ENCODE peak calls at places on chromosome 3, in five cellular contexts. One of them, this sample, is unnamed. For H3K9me3, the result is how much of the 10 kb centered on the place peaks cover.

GRCh38 chr3:105613120-105613519 is 246.4 kb downstream of the ALCAM start:
- DNase-seq in psoas muscle: no peak
- DNase-seq in esophagus squamous epithelium: no peak
- DNase-seq in vagina: no peak
- DNase-seq in heart right ventricle: no peak
- DNase-seq in this sample: no peak

GRCh38 chr3:140499114-140499757 is 178.6 kb upstream of the TRIM42 start:
- DNase-seq in psoas muscle: no peak
- DNase-seq in vagina: no peak
- DNase-seq in esophagus squamous epithelium: no peak
- DNase-seq in heart right ventricle: no peak
- DNase-seq in this sample: peak

GRCh38 chr3:64278631-64279030 is 53.4 kb upstream of the PRICKLE2 start:
- DNase-seq in vagina: no peak
- DNase-seq in psoas muscle: no peak
- DNase-seq in heart right ventricle: no peak
- DNase-seq in esophagus squamous epithelium: no peak
- DNase-seq in this sample: peak

GRCh38 chr3:146256851-146257486 is 6.1 kb upstream of the PLSCR4 start:
- DNase-seq in vagina: no peak
- DNase-seq in heart right ventricle: no peak
- DNase-seq in esophagus squamous epithelium: no peak
- DNase-seq in psoas muscle: no peak
- DNase-seq in this sample: peak

GRCh38 chr3:184981071-184981470 is 169.1 kb downstream of the VPS8 start:
- DNase-seq in heart right ventricle: no peak
- DNase-seq in vagina: no peak
- DNase-seq in esophagus squamous epithelium: no peak
- DNase-seq in psoas muscle: peak
- DNase-seq in this sample: no peak

GRCh38 chr3:85697156-85697555 is 738.4 kb downstream of the CADM2 start:
- DNase-seq in psoas muscle: no peak
- DNase-seq in heart right ventricle: no peak
- DNase-seq in vagina: no peak
- DNase-seq in esophagus squamous epithelium: no peak
- DNase-seq in this sample: no peak

GRCh38 chr3:156750191-156750873 is 75.8 kb upstream of the LEKR1 start:
- DNase-seq in vagina: no peak
- DNase-seq in esophagus squamous epithelium: no peak
- DNase-seq in heart right ventricle: no peak
- DNase-seq in psoas muscle: no peak
- DNase-seq in this sample: no peak

GRCh38 chr3:49199900-49200281 is 28.5 kb downstream of the KLHDC8B start:
- DNase-seq in esophagus squamous epithelium: no peak
- DNase-seq in heart right ventricle: no peak
- DNase-seq in vagina: no peak
- DNase-seq in psoas muscle: no peak
- DNase-seq in this sample: no peak

GRCh38 chr3:70805044-70805732 is 492.8 kb upstream of the MDFIC2 start:
- DNase-seq in esophagus squamous epithelium: no peak
- DNase-seq in psoas muscle: no peak
- DNase-seq in heart right ventricle: no peak
- DNase-seq in vagina: no peak
- DNase-seq in this sample: peak

GRCh38 chr3:160400631-160401150 is 1.2 kb downstream of the SMC4 start:
- DNase-seq in heart right ventricle: peak
- DNase-seq in psoas muscle: no peak
- DNase-seq in esophagus squamous epithelium: no peak
- DNase-seq in vagina: no peak
- DNase-seq in this sample: peak

GRCh38 chr3:23966308-23966707 is 21.2 kb downstream of the NR1D2 start:
- DNase-seq in heart right ventricle: no peak
- DNase-seq in vagina: no peak
- DNase-seq in esophagus squamous epithelium: no peak
- DNase-seq in psoas muscle: no peak
- DNase-seq in this sample: no peak

GRCh38 chr3:58581328-58582091 is 4.3 kb upstream of the FAM107A start:
- DNase-seq in psoas muscle: no peak
- DNase-seq in esophagus squamous epithelium: no peak
- DNase-seq in vagina: no peak
- DNase-seq in heart right ventricle: no peak
- DNase-seq in this sample: no peak

GRCh38 chr3:112307557-112307956 is 13.5 kb upstream of the SLC9C1 start:
- DNase-seq in vagina: no peak
- DNase-seq in heart right ventricle: no peak
- DNase-seq in esophagus squamous epithelium: no peak
- DNase-seq in psoas muscle: no peak
- DNase-seq in this sample: no peak

GRCh38 chr3:117118604-117119003 is 409.0 kb downstream of the TUSC7 start:
- DNase-seq in vagina: no peak
- DNase-seq in esophagus squamous epithelium: no peak
- DNase-seq in psoas muscle: no peak
- DNase-seq in heart right ventricle: no peak
- DNase-seq in this sample: no peak

GRCh38 chr3:192366916-192367315 is 360.4 kb downstream of the FGF12 start:
- DNase-seq in psoas muscle: no peak
- DNase-seq in esophagus squamous epithelium: no peak
- DNase-seq in heart right ventricle: no peak
- DNase-seq in vagina: no peak
- DNase-seq in this sample: no peak

GRCh38 chr3:124772081-124772831 is 42.0 kb downstream of the UMPS start:
- DNase-seq in psoas muscle: no peak
- DNase-seq in vagina: no peak
- DNase-seq in esophagus squamous epithelium: no peak
- DNase-seq in heart right ventricle: peak
- DNase-seq in this sample: no peak

GRCh38 chr3:9101286-9101685 is 138.0 kb upstream of the RAD18 start:
- DNase-seq in heart right ventricle: no peak
- DNase-seq in vagina: no peak
- DNase-seq in esophagus squamous epithelium: no peak
- DNase-seq in psoas muscle: no peak
- DNase-seq in this sample: no peak

GRCh38 chr3:133824961-133825485 is 19.4 kb downstream of the SRPRB start:
- DNase-seq in heart right ventricle: no peak
- DNase-seq in vagina: no peak
- DNase-seq in esophagus squamous epithelium: no peak
- DNase-seq in psoas muscle: no peak
- DNase-seq in this sample: no peak

GRCh38 chr3:141306922-141307321 is 61.4 kb upstream of the ZBTB38 start:
- DNase-seq in heart right ventricle: no peak
- DNase-seq in vagina: no peak
- DNase-seq in psoas muscle: no peak
- DNase-seq in esophagus squamous epithelium: no peak
- DNase-seq in this sample: peak

GRCh38 chr3:23961064-23961463 is 16.0 kb downstream of the NR1D2 start:
- DNase-seq in psoas muscle: no peak
- DNase-seq in heart right ventricle: no peak
- DNase-seq in esophagus squamous epithelium: no peak
- DNase-seq in vagina: no peak
- DNase-seq in this sample: no peak

GRCh38 chr3:169232863-169233262 is 430.6 kb downstream of the MECOM start:
- DNase-seq in esophagus squamous epithelium: no peak
- DNase-seq in heart right ventricle: no peak
- DNase-seq in vagina: no peak
- DNase-seq in psoas muscle: no peak
- DNase-seq in this sample: no peak

GRCh38 chr3:56122911-56123310 is 345.4 kb downstream of the ERC2 start:
- DNase-seq in esophagus squamous epithelium: no peak
- DNase-seq in psoas muscle: no peak
- DNase-seq in heart right ventricle: no peak
- DNase-seq in vagina: no peak
- DNase-seq in this sample: no peak

GRCh38 chr3:45657853-45658252 is 31.3 kb upstream of the SACM1L start:
- DNase-seq in esophagus squamous epithelium: no peak
- DNase-seq in psoas muscle: no peak
- DNase-seq in vagina: no peak
- DNase-seq in heart right ventricle: no peak
- DNase-seq in this sample: no peak

GRCh38 chr3:160129459-160130061 is 95.7 kb upstream of the C3orf80 start:
- DNase-seq in esophagus squamous epithelium: no peak
- DNase-seq in heart right ventricle: peak
- DNase-seq in vagina: no peak
- DNase-seq in psoas muscle: no peak
- DNase-seq in this sample: peak

GRCh38 chr3:133941390-133941789 is 45.7 kb upstream of the RAB6B start:
- DNase-seq in psoas muscle: no peak
- DNase-seq in vagina: peak
- DNase-seq in esophagus squamous epithelium: no peak
- DNase-seq in heart right ventricle: no peak
- DNase-seq in this sample: no peak

GRCh38 chr3:133487920-133488540 is 85.5 kb upstream of the CDV3 start:
- DNase-seq in vagina: no peak
- DNase-seq in psoas muscle: no peak
- DNase-seq in heart right ventricle: peak
- DNase-seq in esophagus squamous epithelium: no peak
- DNase-seq in this sample: peak

GRCh38 chr3:10194328-10195071 is 29.8 kb downstream of the IRAK2 start:
- DNase-seq in heart right ventricle: peak
- DNase-seq in vagina: no peak
- DNase-seq in psoas muscle: peak
- DNase-seq in esophagus squamous epithelium: no peak
- DNase-seq in this sample: no peak

GRCh38 chr3:107661447-107662108 is 138.8 kb downstream of the BBX start:
- DNase-seq in heart right ventricle: no peak
- DNase-seq in esophagus squamous epithelium: no peak
- DNase-seq in vagina: no peak
- DNase-seq in psoas muscle: no peak
- DNase-seq in this sample: no peak

GRCh38 chr3:113297281-113297680 is 85.9 kb downstream of the BOC start:
- DNase-seq in vagina: no peak
- DNase-seq in heart right ventricle: no peak
- DNase-seq in esophagus squamous epithelium: no peak
- DNase-seq in psoas muscle: no peak
- DNase-seq in this sample: no peak

GRCh38 chr3:69764861-69765260 is 25.6 kb downstream of the MITF start:
- DNase-seq in heart right ventricle: no peak
- DNase-seq in esophagus squamous epithelium: no peak
- DNase-seq in vagina: no peak
- DNase-seq in psoas muscle: no peak
- DNase-seq in this sample: no peak

GRCh38 chr3:107065094-107065861 is 312.0 kb upstream of the CCDC54 start:
- DNase-seq in esophagus squamous epithelium: no peak
- DNase-seq in heart right ventricle: peak
- DNase-seq in psoas muscle: peak
- DNase-seq in vagina: no peak
- DNase-seq in this sample: peak

GRCh38 chr3:151008699-151009098 is 36.2 kb upstream of the CLRN1 start:
- DNase-seq in heart right ventricle: no peak
- DNase-seq in esophagus squamous epithelium: no peak
- DNase-seq in psoas muscle: no peak
- DNase-seq in vagina: no peak
- DNase-seq in this sample: peak
- TF ChIP-seq CTCF in heart right ventricle: peak
- TF ChIP-seq CTCF in esophagus squamous epithelium: no peak
- TF ChIP-seq CTCF in psoas muscle: no peak
- TF ChIP-seq CTCF in vagina: no peak
- TF ChIP-seq CTCF in this sample: peak

DNA sequence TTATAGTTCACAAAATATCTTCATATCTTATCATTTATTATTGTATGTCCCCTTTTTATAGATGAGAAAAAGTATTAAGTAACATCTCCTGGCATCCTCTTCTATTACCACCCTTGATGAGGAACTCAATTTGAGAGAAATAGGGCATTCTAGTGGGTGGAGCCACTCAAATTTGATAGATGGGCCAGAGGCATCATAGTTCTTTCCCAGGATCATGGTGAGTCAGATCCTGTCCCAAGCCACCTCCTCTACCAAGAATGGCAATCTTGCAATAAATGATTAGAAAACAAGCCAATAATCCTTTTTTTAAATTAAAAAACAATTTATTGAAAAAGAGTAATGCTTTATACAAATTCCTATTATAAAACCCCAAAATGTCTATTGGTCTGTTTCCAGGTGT is 16.8 kb downstream of the CLDN1 start:
- DNase-seq in esophagus squamous epithelium: no peak
- DNase-seq in vagina: no peak
- DNase-seq in heart right ventricle: no peak
- DNase-seq in psoas muscle: no peak
- DNase-seq in this sample: peak
- H3K9me3 ChIP-seq in esophagus squamous epithelium: under half
- H3K9me3 ChIP-seq in vagina: under half
- H3K9me3 ChIP-seq in heart right ventricle: under half
- H3K9me3 ChIP-seq in psoas muscle: under half
- H3K9me3 ChIP-seq in this sample: under half

DNA sequence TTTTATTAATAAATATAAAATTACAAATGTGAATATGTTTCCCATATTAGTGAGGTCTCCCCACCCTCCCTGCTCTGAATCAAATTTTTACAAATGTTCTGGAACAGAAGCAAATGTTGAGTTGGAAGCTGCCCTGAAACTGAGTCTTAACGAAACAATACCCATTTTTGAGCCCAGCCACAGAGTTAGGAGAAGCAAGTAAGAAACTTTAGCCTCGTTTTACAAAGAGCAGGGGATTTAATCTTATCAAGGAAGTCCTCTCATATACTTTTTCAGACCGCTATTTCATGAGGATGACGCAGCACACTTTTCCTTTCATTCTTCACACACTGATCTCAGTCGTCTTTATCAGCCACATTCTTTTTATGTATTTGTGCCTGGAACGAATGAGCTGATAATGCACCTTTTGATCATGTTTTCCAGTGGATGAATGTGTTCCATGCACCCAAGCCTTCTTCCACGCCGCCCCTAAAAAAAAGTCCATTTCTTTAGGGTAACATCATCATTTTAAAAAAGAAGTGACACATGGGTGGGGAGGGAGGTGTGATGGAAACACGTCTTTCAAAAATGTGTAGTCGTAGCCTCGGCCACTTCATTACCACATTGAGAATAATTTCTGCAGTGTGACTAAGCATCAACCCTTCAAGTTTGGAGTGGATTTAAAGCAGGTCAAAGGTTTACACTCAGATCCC is 48.1 kb downstream of the SETMAR start:
- DNase-seq in heart right ventricle: no peak
- DNase-seq in psoas muscle: no peak
- DNase-seq in vagina: no peak
- DNase-seq in esophagus squamous epithelium: no peak
- DNase-seq in this sample: no peak
- H3K4me3 ChIP-seq in heart right ventricle: peak
- H3K4me3 ChIP-seq in psoas muscle: peak
- H3K4me3 ChIP-seq in vagina: peak
- H3K4me3 ChIP-seq in esophagus squamous epithelium: peak
- H3K4me3 ChIP-seq in this sample: no peak

GRCh38 chr3:48143567-48143966 is 44.6 kb downstream of the CDC25A start:
- DNase-seq in esophagus squamous epithelium: no peak
- DNase-seq in vagina: no peak
- DNase-seq in heart right ventricle: no peak
- DNase-seq in psoas muscle: no peak
- DNase-seq in this sample: no peak

GRCh38 chr3:48141225-48142137 is 46.7 kb downstream of the CDC25A start:
- DNase-seq in heart right ventricle: no peak
- DNase-seq in esophagus squamous epithelium: no peak
- DNase-seq in vagina: no peak
- DNase-seq in psoas muscle: no peak
- DNase-seq in this sample: no peak

GRCh38 chr3:48140284-48140683 is 47.9 kb downstream of the CDC25A start:
- DNase-seq in esophagus squamous epithelium: no peak
- DNase-seq in heart right ventricle: peak
- DNase-seq in vagina: no peak
- DNase-seq in psoas muscle: no peak
- DNase-seq in this sample: no peak

GRCh38 chr3:48143977-48144376 is 44.2 kb downstream of the CDC25A start:
- DNase-seq in psoas muscle: no peak
- DNase-seq in vagina: no peak
- DNase-seq in heart right ventricle: no peak
- DNase-seq in esophagus squamous epithelium: no peak
- DNase-seq in this sample: no peak

GRCh38 chr3:48142316-48142870 is 45.8 kb downstream of the CDC25A start:
- DNase-seq in vagina: no peak
- DNase-seq in heart right ventricle: no peak
- DNase-seq in psoas muscle: no peak
- DNase-seq in esophagus squamous epithelium: no peak
- DNase-seq in this sample: no peak
- TF ChIP-seq CTCF in vagina: no peak
- TF ChIP-seq CTCF in heart right ventricle: no peak
- TF ChIP-seq CTCF in psoas muscle: no peak
- TF ChIP-seq CTCF in esophagus squamous epithelium: no peak
- TF ChIP-seq CTCF in this sample: no peak

This sample was measured in PC-3.